ENCODE peak calls at places on chromosomes 11 and 22, in eight cellular contexts. One of them, this sample, is unnamed.
A peak's percentile ranks its signal among the peaks of the same experiment; 100 is the strongest.

GRCh38 chr11:83162377-83162776 is 5.4 kb downstream of the PCF11 start:
- DNase-seq in AG04450: no peak
- DNase-seq in pancreas: no peak
- DNase-seq in CD8-positive, alpha-beta memory T cell: no peak
- DNase-seq in right lobe of liver: no peak
- DNase-seq in heart left ventricle: no peak
- DNase-seq in left ventricle myocardium inferior: no peak
- DNase-seq in brain microvascular endothelial cell: no peak
- DNase-seq in this sample: no peak

GRCh38 chr22:39932918-39933649 is 27.1 kb upstream of the TMA7B start:
- DNase-seq in CD8-positive, alpha-beta memory T cell: peak; percentile 46
- DNase-seq in AG04450: no peak
- DNase-seq in pancreas: peak; percentile 49
- DNase-seq in right lobe of liver: peak; percentile 60
- DNase-seq in brain microvascular endothelial cell: no peak
- DNase-seq in left ventricle myocardium inferior: no peak
- DNase-seq in heart left ventricle: peak; percentile 31
- DNase-seq in this sample: no peak

GRCh38 chr11:85831050-85831449 is 20.1 kb upstream of the SYTL2 start:
- DNase-seq in left ventricle myocardium inferior: no peak
- DNase-seq in heart left ventricle: no peak
- DNase-seq in pancreas: no peak
- DNase-seq in CD8-positive, alpha-beta memory T cell: no peak
- DNase-seq in right lobe of liver: no peak
- DNase-seq in brain microvascular endothelial cell: no peak
- DNase-seq in AG04450: no peak
- DNase-seq in this sample: no peak

GRCh38 chr11:110374921-110375320 is 54.8 kb upstream of the FDX1 start:
- DNase-seq in AG04450: no peak
- DNase-seq in brain microvascular endothelial cell: no peak
- DNase-seq in pancreas: no peak
- DNase-seq in CD8-positive, alpha-beta memory T cell: no peak
- DNase-seq in right lobe of liver: no peak
- DNase-seq in heart left ventricle: no peak
- DNase-seq in left ventricle myocardium inferior: no peak
- DNase-seq in this sample: no peak

GRCh38 chr11:60936467-60937143 is 12.3 kb downstream of the TMEM132A start:
- DNase-seq in AG04450: no peak
- DNase-seq in CD8-positive, alpha-beta memory T cell: no peak
- DNase-seq in heart left ventricle: peak; percentile 21
- DNase-seq in brain microvascular endothelial cell: no peak
- DNase-seq in right lobe of liver: no peak
- DNase-seq in left ventricle myocardium inferior: no peak
- DNase-seq in pancreas: no peak
- DNase-seq in this sample: no peak

GRCh38 chr11:128367573-128367972 is 219.8 kb downstream of the ETS1 start:
- DNase-seq in left ventricle myocardium inferior: no peak
- DNase-seq in AG04450: no peak
- DNase-seq in brain microvascular endothelial cell: no peak
- DNase-seq in right lobe of liver: no peak
- DNase-seq in pancreas: no peak
- DNase-seq in heart left ventricle: no peak
- DNase-seq in CD8-positive, alpha-beta memory T cell: no peak
- DNase-seq in this sample: no peak

GRCh38 chr22:49208768-49209252 is 618.9 kb downstream of the BRD1 start:
- DNase-seq in left ventricle myocardium inferior: peak; percentile 1
- DNase-seq in CD8-positive, alpha-beta memory T cell: no peak
- DNase-seq in brain microvascular endothelial cell: no peak
- DNase-seq in AG04450: no peak
- DNase-seq in right lobe of liver: peak; percentile 48
- DNase-seq in pancreas: no peak
- DNase-seq in heart left ventricle: no peak
- DNase-seq in this sample: no peak

GRCh38 chr22:26394787-26395186 is 34.3 kb upstream of the ASPHD2 start:
- DNase-seq in heart left ventricle: no peak
- DNase-seq in right lobe of liver: no peak
- DNase-seq in pancreas: no peak
- DNase-seq in brain microvascular endothelial cell: no peak
- DNase-seq in AG04450: no peak
- DNase-seq in left ventricle myocardium inferior: no peak
- DNase-seq in CD8-positive, alpha-beta memory T cell: no peak
- DNase-seq in this sample: no peak

GRCh38 chr11:87675993-87676392 is 499.2 kb downstream of the RAB38 start:
- DNase-seq in AG04450: no peak
- DNase-seq in left ventricle myocardium inferior: no peak
- DNase-seq in heart left ventricle: no peak
- DNase-seq in CD8-positive, alpha-beta memory T cell: no peak
- DNase-seq in pancreas: no peak
- DNase-seq in right lobe of liver: no peak
- DNase-seq in brain microvascular endothelial cell: no peak
- DNase-seq in this sample: no peak

GRCh38 chr22:49052023-49052538 is 775.6 kb downstream of the BRD1 start:
- DNase-seq in AG04450: no peak
- DNase-seq in heart left ventricle: no peak
- DNase-seq in left ventricle myocardium inferior: no peak
- DNase-seq in pancreas: peak; percentile 69
- DNase-seq in brain microvascular endothelial cell: no peak
- DNase-seq in CD8-positive, alpha-beta memory T cell: peak; percentile 12
- DNase-seq in right lobe of liver: no peak
- DNase-seq in this sample: peak; percentile 41

GRCh38 chr11:114058871-114059277 is 637 bp upstream of the ZBTB16 start:
- DNase-seq in right lobe of liver: no peak
- DNase-seq in CD8-positive, alpha-beta memory T cell: no peak
- DNase-seq in heart left ventricle: peak; percentile 59
- DNase-seq in AG04450: no peak
- DNase-seq in pancreas: peak; percentile 46
- DNase-seq in brain microvascular endothelial cell: no peak
- DNase-seq in left ventricle myocardium inferior: peak; percentile 54
- DNase-seq in this sample: no peak

GRCh38 chr11:114058026-114058706 is 1.3 kb upstream of the ZBTB16 start:
- DNase-seq in brain microvascular endothelial cell: no peak
- DNase-seq in AG04450: no peak
- DNase-seq in right lobe of liver: peak; percentile 90
- DNase-seq in CD8-positive, alpha-beta memory T cell: no peak
- DNase-seq in pancreas: peak; percentile 33
- DNase-seq in heart left ventricle: no peak
- DNase-seq in left ventricle myocardium inferior: peak; percentile 35
- DNase-seq in this sample: no peak

GRCh38 chr11:114057147-114057546 is 2.4 kb upstream of the ZBTB16 start:
- DNase-seq in left ventricle myocardium inferior: peak; percentile 55
- DNase-seq in brain microvascular endothelial cell: no peak
- DNase-seq in AG04450: no peak
- DNase-seq in heart left ventricle: no peak
- DNase-seq in right lobe of liver: no peak
- DNase-seq in pancreas: peak; percentile 34
- DNase-seq in CD8-positive, alpha-beta memory T cell: no peak
- DNase-seq in this sample: no peak

GRCh38 chr11:114056409-114056808 is 3.1 kb upstream of the ZBTB16 start:
- DNase-seq in CD8-positive, alpha-beta memory T cell: no peak
- DNase-seq in AG04450: no peak
- DNase-seq in left ventricle myocardium inferior: no peak
- DNase-seq in brain microvascular endothelial cell: no peak
- DNase-seq in right lobe of liver: no peak
- DNase-seq in heart left ventricle: no peak
- DNase-seq in pancreas: no peak
- DNase-seq in this sample: no peak

DNA sequence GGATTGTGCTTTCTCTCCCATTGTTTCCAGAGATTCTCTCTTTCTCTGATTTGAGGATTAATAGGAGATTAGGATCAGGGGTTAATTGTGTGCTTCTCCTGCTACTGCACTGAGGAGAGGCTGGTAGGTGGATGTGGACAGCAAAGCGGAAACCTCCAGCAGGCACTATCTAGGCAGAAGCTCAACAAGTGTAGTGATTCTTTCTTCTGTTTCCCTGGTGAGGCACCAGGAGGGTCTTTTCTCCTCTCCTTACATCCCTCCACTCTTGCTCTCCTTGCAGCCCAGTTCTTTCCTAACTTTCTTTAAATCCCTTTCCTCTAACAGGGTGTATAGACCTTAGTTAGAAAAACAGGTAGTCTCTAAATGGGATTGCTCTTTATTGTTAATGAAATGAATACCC is 1.9 kb upstream of the ZBTB16 start:
- DNase-seq in AG04450: no peak
- DNase-seq in brain microvascular endothelial cell: no peak
- DNase-seq in heart left ventricle: no peak
- DNase-seq in CD8-positive, alpha-beta memory T cell: no peak
- DNase-seq in pancreas: no peak
- DNase-seq in right lobe of liver: no peak
- DNase-seq in left ventricle myocardium inferior: no peak
- DNase-seq in this sample: no peak
- H3K27me3 ChIP-seq in AG04450: peaks cover 49% of the 10 kb centered on the region
- H3K27me3 ChIP-seq in brain microvascular endothelial cell: peaks cover 62% of the 10 kb centered on the region
- H3K27me3 ChIP-seq in heart left ventricle: no peaks in the 10 kb centered on the region
- H3K27me3 ChIP-seq in CD8-positive, alpha-beta memory T cell: peaks cover 15% of the 10 kb centered on the region
- H3K27me3 ChIP-seq in pancreas: no peaks in the 10 kb centered on the region
- H3K27me3 ChIP-seq in right lobe of liver: no peaks in the 10 kb centered on the region
- H3K27me3 ChIP-seq in left ventricle myocardium inferior: no peaks in the 10 kb centered on the region
- H3K27me3 ChIP-seq in this sample: peaks cover 44% of the 10 kb centered on the region

DNA sequence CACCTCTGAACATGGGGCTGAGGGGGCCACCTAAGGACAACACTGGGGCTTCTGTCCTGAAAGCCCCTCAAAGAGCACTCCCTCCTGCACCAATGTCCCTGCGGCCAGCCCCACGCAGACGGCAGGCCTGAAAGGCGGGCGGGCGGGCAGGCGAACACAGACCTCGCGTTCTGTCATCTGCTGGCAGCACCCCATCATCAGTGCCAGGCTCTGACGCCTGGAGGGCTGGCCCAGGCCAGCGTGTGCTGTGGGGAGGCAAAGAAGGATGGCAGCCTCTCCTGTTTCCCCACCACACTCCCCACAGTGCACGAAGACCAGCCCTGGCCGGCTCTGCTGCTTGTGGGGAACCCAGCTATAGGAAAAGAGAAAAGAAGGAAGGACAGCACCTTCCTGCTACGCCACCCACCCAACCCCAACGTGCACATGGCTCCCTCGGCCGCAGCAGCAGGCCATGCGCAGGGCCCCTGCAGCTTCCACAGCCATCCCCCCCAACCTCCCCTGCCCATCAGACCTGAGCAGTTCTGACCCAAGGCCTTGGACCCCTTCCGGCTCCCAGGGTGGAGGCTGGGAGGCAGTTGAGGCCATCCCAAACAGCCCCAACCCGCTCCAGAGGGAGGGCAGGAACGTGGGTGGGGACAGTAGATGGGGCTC is 3.5 kb downstream of the SBF1 start:
- DNase-seq in right lobe of liver: no peak
- DNase-seq in CD8-positive, alpha-beta memory T cell: no peak
- DNase-seq in pancreas: no peak
- DNase-seq in AG04450: no peak
- DNase-seq in brain microvascular endothelial cell: no peak
- DNase-seq in left ventricle myocardium inferior: no peak
- DNase-seq in heart left ventricle: no peak
- DNase-seq in this sample: no peak
- H3K4me3 ChIP-seq in right lobe of liver: no peak overlapping the region
- H3K4me3 ChIP-seq in CD8-positive, alpha-beta memory T cell: peak overlapping the region; percentile 25
- H3K4me3 ChIP-seq in pancreas: no peak overlapping the region
- H3K4me3 ChIP-seq in AG04450: no peak overlapping the region
- H3K4me3 ChIP-seq in brain microvascular endothelial cell: no peak overlapping the region
- H3K4me3 ChIP-seq in left ventricle myocardium inferior: no peak overlapping the region
- H3K4me3 ChIP-seq in heart left ventricle: no peak overlapping the region
- H3K4me3 ChIP-seq in this sample: no peak overlapping the region

GRCh38 chr11:132992838-132993680 is 539.2 kb downstream of the OPCML start:
- DNase-seq in left ventricle myocardium inferior: no peak
- DNase-seq in AG04450: no peak
- DNase-seq in pancreas: no peak
- DNase-seq in brain microvascular endothelial cell: peak; percentile 14
- DNase-seq in right lobe of liver: no peak
- DNase-seq in CD8-positive, alpha-beta memory T cell: no peak
- DNase-seq in heart left ventricle: no peak
- DNase-seq in this sample: no peak

GRCh38 chr11:132997396-132997795 is 534.9 kb downstream of the OPCML start:
- DNase-seq in heart left ventricle: no peak
- DNase-seq in brain microvascular endothelial cell: no peak
- DNase-seq in right lobe of liver: no peak
- DNase-seq in pancreas: no peak
- DNase-seq in left ventricle myocardium inferior: no peak
- DNase-seq in CD8-positive, alpha-beta memory T cell: no peak
- DNase-seq in AG04450: no peak
- DNase-seq in this sample: no peak

GRCh38 chr11:132999031-132999430 is 533.3 kb downstream of the OPCML start:
- DNase-seq in heart left ventricle: no peak
- DNase-seq in pancreas: no peak
- DNase-seq in brain microvascular endothelial cell: no peak
- DNase-seq in AG04450: no peak
- DNase-seq in left ventricle myocardium inferior: no peak
- DNase-seq in right lobe of liver: no peak
- DNase-seq in CD8-positive, alpha-beta memory T cell: no peak
- DNase-seq in this sample: no peak

GRCh38 chr11:132999519-132999918 is 532.8 kb downstream of the OPCML start:
- DNase-seq in left ventricle myocardium inferior: no peak
- DNase-seq in heart left ventricle: no peak
- DNase-seq in CD8-positive, alpha-beta memory T cell: no peak
- DNase-seq in AG04450: no peak
- DNase-seq in brain microvascular endothelial cell: no peak
- DNase-seq in pancreas: no peak
- DNase-seq in right lobe of liver: no peak
- DNase-seq in this sample: no peak

GRCh38 chr11:132994038-132994502 is 538.2 kb downstream of the OPCML start:
- DNase-seq in CD8-positive, alpha-beta memory T cell: no peak
- DNase-seq in heart left ventricle: no peak
- DNase-seq in brain microvascular endothelial cell: no peak
- DNase-seq in pancreas: no peak
- DNase-seq in left ventricle myocardium inferior: no peak
- DNase-seq in AG04450: no peak
- DNase-seq in right lobe of liver: no peak
- DNase-seq in this sample: no peak
- H3K27me3 ChIP-seq in CD8-positive, alpha-beta memory T cell: no peaks in the 10 kb centered on the region
- H3K27me3 ChIP-seq in heart left ventricle: peaks cover 36% of the 10 kb centered on the region
- H3K27me3 ChIP-seq in brain microvascular endothelial cell: peaks cover 25% of the 10 kb centered on the region
- H3K27me3 ChIP-seq in pancreas: no peaks in the 10 kb centered on the region
- H3K27me3 ChIP-seq in left ventricle myocardium inferior: peaks cover 86% of the 10 kb centered on the region
- H3K27me3 ChIP-seq in AG04450: peaks cover 32% of the 10 kb centered on the region
- H3K27me3 ChIP-seq in right lobe of liver: peaks cover 14% of the 10 kb centered on the region
- H3K27me3 ChIP-seq in this sample: peaks cover 18% of the 10 kb centered on the region

DNA sequence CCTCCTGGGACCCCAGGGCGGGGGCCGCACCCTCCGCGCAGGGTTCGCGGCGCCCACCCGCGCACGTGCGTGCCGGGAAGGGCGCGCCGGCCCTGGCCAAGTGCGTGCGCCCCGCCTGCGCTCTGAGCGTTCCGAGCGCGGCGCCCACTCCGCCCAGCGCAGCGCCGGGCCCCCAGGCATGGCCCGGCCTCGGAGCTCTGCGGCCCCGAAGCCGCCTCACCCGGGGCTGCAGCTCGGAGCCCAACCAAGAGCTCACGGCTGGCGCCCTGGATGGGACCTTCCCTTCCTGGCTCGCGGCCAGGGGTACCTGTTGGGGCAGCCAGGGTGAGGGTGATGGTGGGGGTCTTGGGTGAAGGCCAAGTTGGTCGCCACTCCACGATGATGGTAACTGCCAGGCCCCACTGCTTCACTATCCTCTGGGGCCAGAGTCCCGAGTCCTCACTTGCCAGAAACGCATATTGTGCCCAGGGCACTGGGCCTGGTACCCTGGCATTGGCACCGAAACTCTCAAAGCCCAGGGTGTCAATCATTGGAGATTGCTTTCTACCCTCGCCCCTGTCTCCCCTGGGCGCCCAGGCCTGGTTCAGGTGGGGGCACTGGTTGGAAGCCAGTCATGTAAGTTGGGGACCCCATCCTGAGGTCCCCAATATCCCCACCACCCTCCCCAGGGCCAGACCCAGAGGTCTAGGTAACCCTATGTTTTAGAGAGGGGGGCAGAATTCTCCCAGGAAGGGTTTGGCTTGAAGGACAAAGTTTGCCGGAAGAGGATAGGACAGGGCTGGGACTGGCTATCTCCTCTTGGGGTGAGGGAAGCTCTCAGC is 889 bp downstream of the ANO1 start:
- DNase-seq in pancreas: no peak
- DNase-seq in heart left ventricle: no peak
- DNase-seq in AG04450: no peak
- DNase-seq in left ventricle myocardium inferior: no peak
- DNase-seq in brain microvascular endothelial cell: no peak
- DNase-seq in CD8-positive, alpha-beta memory T cell: no peak
- DNase-seq in right lobe of liver: no peak
- DNase-seq in this sample: no peak
- H3K4me3 ChIP-seq in pancreas: peak overlapping the region; percentile 29
- H3K4me3 ChIP-seq in heart left ventricle: peak overlapping the region; percentile 47
- H3K4me3 ChIP-seq in AG04450: peak overlapping the region; percentile 2
- H3K4me3 ChIP-seq in left ventricle myocardium inferior: peak overlapping the region; percentile 61
- H3K4me3 ChIP-seq in brain microvascular endothelial cell: no peak overlapping the region
- H3K4me3 ChIP-seq in CD8-positive, alpha-beta memory T cell: no peak overlapping the region
- H3K4me3 ChIP-seq in right lobe of liver: no peak overlapping the region
- H3K4me3 ChIP-seq in this sample: no peak overlapping the region